ENCODE peak calls at places on chromosomes 12 and 14, in eight cellular contexts. L is effector CD4-positive, alpha-beta T cell; M is lower lobe of right lung; S is T-helper 2 cell; K is GM12878; E is choroid plexus epithelial cell; Z is NCI-H510A; Q is activated T-cell treated with anti-CD3 and anti-CD28 coated beads for 48 hours. F is an unnamed sample.

GRCh38 chr12:87967871-87968270 is 61.3 kb downstream of the C12orf50 start:
- DNase-seq in L (no peak), M (no peak), S (no peak), K (no peak), E (peak; percentile 73), Z (no peak), Q (no peak), F (no peak)

GRCh38 chr12:89349814-89350213 is 2.5 kb downstream of the DUSP6 start:
- DNase-seq in L (no peak), M (no peak), S (peak; percentile 55), K (no peak), E (peak; percentile 80), Z (peak; percentile 27), Q (no peak), F (no peak)

GRCh38 chr12:94637714-94638113 is 12.6 kb downstream of the TMCC3 start:
- DNase-seq in L (no peak), M (no peak), S (no peak), K (no peak), E (no peak), Z (no peak), Q (no peak), F (no peak)

GRCh38 chr12:124030510-124030909 is 57.5 kb downstream of the ZNF664 start:
- DNase-seq in L (no peak), M (no peak), S (no peak), K (no peak), E (peak; percentile 67), Z (no peak), Q (no peak), F (peak; percentile 41)

GRCh38 chr12:105357162-105357691 is 26.7 kb downstream of the C12orf75 start:
- DNase-seq in L (no peak), M (no peak), S (peak; percentile 91), K (peak; percentile 45), E (peak; percentile 23), Z (no peak), Q (no peak), F (no peak)

GRCh38 chr12:27331299-27331926 is 1.2 kb upstream of the BMAL2 start:
- DNase-seq in L (no peak), M (no peak), S (peak; percentile 66), K (peak; percentile 76), E (peak; percentile 96), Z (no peak), Q (no peak), F (no peak)

GRCh38 chr12:86283607-86284006 is 27.4 kb upstream of the MGAT4C start:
- DNase-seq in L (no peak), M (no peak), S (no peak), K (no peak), E (no peak), Z (no peak), Q (no peak), F (no peak)

GRCh38 chr14:36096090-36096489 is 80.4 kb downstream of the PTCSC3 start:
- DNase-seq in L (no peak), M (no peak), S (no peak), K (no peak), E (no peak), Z (no peak), Q (no peak), F (no peak)

GRCh38 chr14:72518809-72519377 is 375.0 kb downstream of the DPF3 start:
- DNase-seq in L (no peak), M (no peak), S (peak; percentile 88), K (peak; percentile 77), E (no peak), Z (no peak), Q (peak; percentile 21), F (no peak)

GRCh38 chr14:24211311-24211710 is 2.0 kb downstream of the CHMP4A start:
- DNase-seq in L (no peak), M (no peak), S (no peak), K (no peak), E (no peak), Z (no peak), Q (no peak), F (no peak)

GRCh38 chr12:62537544-62537943 is 70.9 kb downstream of the MON2 start:
- DNase-seq in L (no peak), M (no peak), S (no peak), K (no peak), E (peak; percentile 95), Z (no peak), Q (no peak), F (peak; percentile 33)

GRCh38 chr12:66716522-66716921 is 37.6 kb upstream of the GRIP1 start:
- DNase-seq in L (no peak), M (no peak), S (no peak), K (no peak), E (no peak), Z (no peak), Q (no peak), F (no peak)

GRCh38 chr12:80218925-80219714 is 119.8 kb downstream of the OTOGL start:
- DNase-seq in L (no peak), M (no peak), S (no peak), K (no peak), E (no peak), Z (no peak), Q (no peak), F (no peak)

GRCh38 chr12:121345151-121345810 is 6.9 kb downstream of the ANAPC5 start:
- DNase-seq in L (no peak), M (no peak), S (no peak), K (no peak), E (no peak), Z (no peak), Q (no peak), F (no peak)

GRCh38 chr14:96792003-96792402 is 5.2 kb upstream of the VRK1 start:
- DNase-seq in L (no peak), M (no peak), S (no peak), K (no peak), E (no peak), Z (no peak), Q (no peak), F (no peak)

GRCh38 chr14:94690896-94691657 is 78.8 kb downstream of the GSC start:
- DNase-seq in L (no peak), M (no peak), S (no peak), K (no peak), E (no peak), Z (no peak), Q (no peak), F (no peak)

GRCh38 chr12:108326254-108326750 is 12.8 kb downstream of the CMKLR1 start:
- DNase-seq in L (no peak), M (no peak), S (no peak), K (no peak), E (no peak), Z (no peak), Q (no peak), F (no peak)

GRCh38 chr12:76143343-76144252 is 59.1 kb upstream of the NAP1L1 start:
- DNase-seq in L (no peak), M (no peak), S (peak; percentile 60), K (peak; percentile 38), E (no peak), Z (no peak), Q (no peak), F (no peak)

GRCh38 chr14:82366803-82367202 is 833.1 kb upstream of the SEL1L start:
- DNase-seq in L (no peak), M (no peak), S (no peak), K (no peak), E (no peak), Z (no peak), Q (no peak), F (no peak)

GRCh38 chr14:90615444-90616095 is 200.7 kb downstream of the TTC7B start:
- DNase-seq in L (no peak), M (no peak), S (no peak), K (no peak), E (no peak), Z (no peak), Q (no peak), F (no peak)

GRCh38 chr12:53995311-53996187 is 4.4 kb upstream of the HOXC9 start:
- DNase-seq in L (no peak), M (no peak), S (no peak), K (no peak), E (no peak), Z (no peak), Q (no peak), F (no peak)

GRCh38 chr12:122517877-122518276 is 8.9 kb downstream of the RSRC2 start:
- DNase-seq in L (no peak), M (no peak), S (peak; percentile 20), K (no peak), E (peak; percentile 96), Z (no peak), Q (no peak), F (peak; percentile 69)

GRCh38 chr12:15522574-15523187 is 200.4 kb downstream of the PTPRO start:
- DNase-seq in L (no peak), M (no peak), S (peak; percentile 31), K (no peak), E (peak; percentile 76), Z (no peak), Q (no peak), F (no peak)

GRCh38 chr12:109900752-109901580 is 892 bp downstream of the TCHP start:
- DNase-seq in L (no peak), M (no peak), S (no peak), K (no peak), E (peak; percentile 9), Z (no peak), Q (no peak), F (no peak)

GRCh38 chr12:32399373-32400113 is at the start of gene FGD4:
- DNase-seq in L (peak; percentile 25), M (peak; percentile 95), S (peak; percentile 72), K (no peak), E (peak; percentile 85), Z (peak; percentile 81), Q (peak; percentile 52), F (no peak)

GRCh38 chr12:75579552-75579951 is 68.1 kb upstream of the KRR1 start:
- DNase-seq in L (no peak), M (no peak), S (no peak), K (no peak), E (no peak), Z (peak; percentile 13), Q (no peak), F (no peak)

GRCh38 chr12:15088115-15088514 is 115.3 kb downstream of the PDE6H start:
- DNase-seq in L (no peak), M (no peak), S (peak; percentile 93), K (no peak), E (no peak), Z (no peak), Q (no peak), F (no peak)

GRCh38 chr12:41190360-41190759 is 2.2 kb downstream of the PDZRN4 start:
- DNase-seq in L (no peak), M (no peak), S (no peak), K (no peak), E (peak; percentile 25), Z (no peak), Q (no peak), F (no peak)

GRCh38 chr14:70045715-70046535 is 142.8 kb downstream of the SLC8A3 start:
- DNase-seq in L (no peak), M (peak; percentile 75), S (no peak), K (no peak), E (peak; percentile 70), Z (peak; percentile 69), Q (peak; percentile 6), F (no peak)

GRCh38 chr12:108611884-108612415 is 14.1 kb upstream of the TMEM119 start:
- DNase-seq in L (peak; percentile 53), M (no peak), S (peak; percentile 52), K (no peak), E (peak; percentile 72), Z (no peak), Q (no peak), F (no peak)

GRCh38 chr14:95679995-95680735 is 6.1 kb upstream of the TCL1B start:
- DNase-seq in L (no peak), M (no peak), S (no peak), K (no peak), E (no peak), Z (peak; percentile 55), Q (no peak), F (no peak)

GRCh38 chr14:61280526-61281185 is 482 bp downstream of the TMEM30B start:
- DNase-seq in L (peak; percentile 70), M (peak; percentile 82), S (peak; percentile 87), K (no peak), E (peak; percentile 35), Z (peak; percentile 63), Q (peak; percentile 74), F (no peak)